ENCODE peak calls at places on chromosomes 13 and 19, in nine cellular contexts. G is putamen; O is immature natural killer cell; N is substantia nigra; V is activated T-cell treated with anti-CD3 and anti-CD28 coated beads, Interleukin-2, amount 50 U/mL, for 72 hours; H is esophagus squamous epithelium; M is effector CD4-positive, alpha-beta T cell; X is neural crest cell; R is NCI-H187. A is an unnamed sample.

GRCh38 chr19:50427997-50428425 is 4.7 kb upstream of the MYBPC2 start:
- DNase-seq in H (peak), X (no peak), V (peak), G (peak), N (peak), O (no peak), R (no peak), M (peak), A (no peak)

GRCh38 chr13:80618777-80619176 is 277.9 kb upstream of the SPRY2 start:
- DNase-seq in G (no peak), O (no peak), V (no peak), R (no peak), N (no peak), H (no peak), X (no peak), M (no peak), A (no peak)

GRCh38 chr19:45154064-45154827 is 6.5 kb downstream of the NKPD1 start:
- DNase-seq in H (no peak), O (no peak), N (no peak), R (no peak), G (no peak), X (no peak), M (no peak), V (no peak), A (peak)

GRCh38 chr13:97072297-97072696 is 78.0 kb upstream of the OXGR1 start:
- DNase-seq in N (no peak), O (no peak), X (no peak), R (no peak), G (no peak), V (no peak), M (no peak), H (no peak), A (no peak)

GRCh38 chr19:1839658-1840540 is 8.4 kb downstream of the REXO1 start:
- DNase-seq in M (no peak), G (no peak), H (no peak), X (no peak), V (no peak), R (no peak), N (no peak), O (no peak), A (no peak)

GRCh38 chr19:45476349-45476717 is 8.5 kb downstream of the FOSB start:
- DNase-seq in O (peak), H (no peak), G (no peak), X (no peak), M (no peak), V (no peak), N (no peak), R (no peak), A (no peak)

GRCh38 chr13:20482275-20482761 is 43.3 kb downstream of the CRYL1 start:
- DNase-seq in O (no peak), R (no peak), H (no peak), M (no peak), G (no peak), X (no peak), N (no peak), V (no peak), A (no peak)

GRCh38 chr13:73891805-73892204 is 242.4 kb downstream of the KLF12 start:
- DNase-seq in R (no peak), X (no peak), H (no peak), G (no peak), O (no peak), V (no peak), N (no peak), M (no peak), A (no peak)

GRCh38 chr13:82647540-82647939 is 1234.7 kb downstream of the SLITRK1 start:
- DNase-seq in X (no peak), V (no peak), R (no peak), G (no peak), H (no peak), M (no peak), N (no peak), O (no peak), A (no peak)

GRCh38 chr13:29543230-29544215 is 52.0 kb downstream of the SLC7A1 start:
- DNase-seq in N (no peak), M (no peak), V (peak), G (no peak), R (no peak), O (no peak), H (no peak), X (no peak), A (no peak)

GRCh38 chr19:39617745-39618144 is 15.4 kb downstream of the LGALS13 start:
- DNase-seq in G (no peak), N (no peak), H (no peak), R (no peak), M (no peak), O (no peak), V (no peak), X (no peak), A (no peak)

GRCh38 chr13:102599451-102600012 is 2.7 kb downstream of the TPP2 start:
- DNase-seq in V (no peak), X (no peak), H (no peak), G (no peak), M (no peak), O (no peak), N (no peak), R (no peak), A (no peak)

GRCh38 chr19:18414504-18415176 is 4.6 kb upstream of the SSBP4 start:
- DNase-seq in V (no peak), O (peak), R (no peak), N (no peak), X (no peak), M (no peak), G (no peak), H (no peak), A (no peak)

GRCh38 chr13:41075485-41075884 is 14.2 kb downstream of the WBP4 start:
- DNase-seq in X (no peak), O (no peak), G (no peak), R (no peak), M (no peak), V (no peak), N (no peak), H (no peak), A (no peak)

GRCh38 chr19:37988758-37989635 is 82.0 kb downstream of the SIPA1L3 start:
- DNase-seq in R (no peak), G (no peak), M (no peak), X (no peak), O (no peak), H (no peak), N (no peak), V (no peak), A (no peak)

GRCh38 chr19:9075064-9075964 is 11.5 kb upstream of the OR1M1 start:
- DNase-seq in G (peak), M (no peak), O (no peak), X (no peak), N (no peak), H (peak), V (no peak), R (no peak), A (peak)

GRCh38 chr19:51751655-51752054 is at the start of gene FPR1:
- DNase-seq in G (peak), R (no peak), M (no peak), H (no peak), O (no peak), N (no peak), X (no peak), V (no peak), A (no peak)

GRCh38 chr13:97141564-97142005 is 80.5 kb upstream of the MBNL2 start:
- DNase-seq in H (peak), R (no peak), V (peak), M (no peak), X (peak), O (no peak), N (no peak), G (no peak), A (peak)

GRCh38 chr19:44653343-44653742 is 9.6 kb downstream of the PVR start:
- DNase-seq in N (no peak), M (no peak), V (no peak), G (no peak), H (no peak), X (no peak), O (no peak), R (no peak), A (no peak)

GRCh38 chr19:48319647-48320537 is 5.5 kb upstream of the EMP3 start:
- DNase-seq in H (no peak), O (peak), G (peak), V (peak), R (peak), M (peak), X (peak), N (no peak), A (no peak)

GRCh38 chr19:16571689-16572331 is 405 bp downstream of the SLC35E1 start:
- DNase-seq in O (no peak), G (no peak), X (peak), R (no peak), N (no peak), H (no peak), V (peak), M (no peak), A (no peak)

GRCh38 chr13:46679369-46680180 is 117.4 kb downstream of the ESD start:
- DNase-seq in R (no peak), O (peak), N (no peak), V (peak), H (no peak), M (peak), G (no peak), X (no peak), A (no peak)